ENCODE peak calls at places on chromosomes 5 and 9, in five cellular contexts. B, T, O, F and H are unnamed samples.

GRCh38 chr9:136520053-136520540 is 25.8 kb downstream of the NOTCH1 start:
- DNase-seq in B (no peak), T (no peak), O (no peak), F (peak), H (peak)

GRCh38 chr5:141664733-141665461 is 13.7 kb upstream of the FCHSD1 start:
- DNase-seq in B (peak), T (peak), O (peak), F (peak), H (peak)

GRCh38 chr5:156491766-156492165 is 164.8 kb downstream of the SGCD start:
- DNase-seq in B (no peak), T (no peak), O (no peak), F (no peak), H (no peak)

GRCh38 chr5:96851312-96852062 is 24.8 kb upstream of the ERAP2 start:
- DNase-seq in B (no peak), T (no peak), O (no peak), F (no peak), H (no peak)

GRCh38 chr5:149596712-149597111 is 15.4 kb downstream of the ARHGEF37 start:
- DNase-seq in B (no peak), T (no peak), O (peak), F (no peak), H (no peak)

GRCh38 chr5:179858586-179859427 is at the start of gene MRNIP:
- DNase-seq in B (peak), T (peak), O (peak), F (peak), H (peak)

GRCh38 chr5:53397845-53398244 is 82.6 kb upstream of the FST start:
- DNase-seq in B (peak), T (no peak), O (peak), F (no peak), H (no peak)

GRCh38 chr9:95249986-95250385 is 67.5 kb downstream of the FANCC start:
- DNase-seq in B (no peak), T (peak), O (no peak), F (no peak), H (no peak)

GRCh38 chr9:87301381-87301780 is 196.3 kb upstream of the DAPK1 start:
- DNase-seq in B (no peak), T (no peak), O (no peak), F (no peak), H (no peak)

GRCh38 chr5:151679421-151680155 is 7.1 kb downstream of the SPARC start:
- DNase-seq in B (no peak), T (no peak), O (peak), F (no peak), H (no peak)

GRCh38 chr5:87139795-87140194 is 127.9 kb upstream of the RASA1 start:
- DNase-seq in B (no peak), T (no peak), O (no peak), F (no peak), H (no peak)

GRCh38 chr5:61686491-61687257 is 354.6 kb downstream of the ZSWIM6 start:
- DNase-seq in B (no peak), T (no peak), O (peak), F (no peak), H (no peak)

GRCh38 chr9:85319946-85320345 is 421.8 kb downstream of the AGTPBP1 start:
- DNase-seq in B (no peak), T (no peak), O (no peak), F (no peak), H (no peak)

GRCh38 chr5:90834711-90835110 is 276.1 kb downstream of the ADGRV1 start:
- DNase-seq in B (no peak), T (no peak), O (no peak), F (no peak), H (no peak)

GRCh38 chr5:84816746-84817547 is 432.3 kb upstream of the EDIL3 start:
- DNase-seq in B (no peak), T (no peak), O (no peak), F (no peak), H (no peak)

GRCh38 chr5:143153332-143154119 is 250.0 kb downstream of the NR3C1 start:
- DNase-seq in B (no peak), T (no peak), O (peak), F (no peak), H (peak)

GRCh38 chr9:101727621-101728524 is 10.6 kb downstream of the GRIN3A start:
- DNase-seq in B (peak), T (peak), O (no peak), F (no peak), H (no peak)

GRCh38 chr9:14511452-14511851 is 181.8 kb downstream of the ZDHHC21 start:
- DNase-seq in B (no peak), T (no peak), O (no peak), F (no peak), H (no peak)

GRCh38 chr5:163534476-163535172 is 29.2 kb downstream of the MAT2B start:
- DNase-seq in B (no peak), T (no peak), O (no peak), F (no peak), H (no peak)

GRCh38 chr5:181217111-181217804 is 5.8 kb upstream of the TRIM41 start:
- DNase-seq in B (peak), T (no peak), O (peak), F (peak), H (no peak)

GRCh38 chr5:82365744-82366228 is 87.6 kb upstream of the RPS23 start:
- DNase-seq in B (no peak), T (no peak), O (no peak), F (no peak), H (no peak)

GRCh38 chr9:108761530-108762347 is 94.0 kb downstream of the ACTL7B start:
- DNase-seq in B (peak), T (no peak), O (peak), F (no peak), H (no peak)